ENCODE peak calls at places on chromosomes 4 and X, in five cellular contexts. E, R, P, Q and V are unnamed samples. For H3K4me1, the result is how much of the 10 kb centered on the place peaks cover.

GRCh38 chr4:187606581-187606980 is 389.0 kb upstream of the ZFP42 start:
- DNase-seq in R (peak), E (no peak), Q (peak), P (no peak), V (peak)

GRCh38 chr4:169132561-169133305 is 122.7 kb upstream of the CBR4 start:
- DNase-seq in P (no peak), R (no peak), Q (no peak), E (no peak), V (no peak)

GRCh38 chr4:157072002-157072401 is 3.9 kb upstream of the GLRB start:
- DNase-seq in E (no peak), R (no peak), P (no peak), Q (no peak), V (no peak)

GRCh38 chr4:81454498-81454897 is 17.2 kb downstream of the RASGEF1B start:
- DNase-seq in Q (no peak), E (no peak), R (no peak), P (no peak), V (no peak)

GRCh38 chr4:76787898-76788297 is 110.0 kb downstream of the SOWAHB start:
- DNase-seq in R (no peak), E (no peak), P (no peak), Q (no peak), V (no peak)

GRCh38 chr4:187929024-187929423 is 66.5 kb upstream of the ZFP42 start:
- DNase-seq in E (no peak), R (peak), Q (no peak), P (peak), V (peak)

GRCh38 chr4:183624548-183624947 is 34.4 kb downstream of the RWDD4 start:
- DNase-seq in Q (no peak), P (no peak), R (no peak), E (no peak), V (no peak)

GRCh38 chrX:16528620-16529019 is 121.3 kb upstream of the S100G start:
- DNase-seq in Q (no peak), R (no peak), P (no peak), E (no peak), V (no peak)

GRCh38 chrX:23742174-23742692 is 843 bp downstream of the ACOT9 start:
- DNase-seq in Q (no peak), R (no peak), P (peak), E (no peak), V (no peak)

GRCh38 chr4:180189639-180190038 is 2053.6 kb upstream of the TENM3 start:
- DNase-seq in R (no peak), E (peak), Q (no peak), P (no peak), V (no peak)

GRCh38 chr4:147310312-147310711 is 170.6 kb upstream of the EDNRA start:
- DNase-seq in Q (no peak), R (no peak), E (no peak), P (no peak), V (no peak)

GRCh38 chr4:71406459-71406963 is 67.7 kb downstream of the SLC4A4 start:
- DNase-seq in P (no peak), R (no peak), E (no peak), Q (peak), V (no peak)

GRCh38 chr4:71944956-71945355 is 86.8 kb upstream of the NPFFR2 start:
- DNase-seq in R (no peak), P (no peak), Q (no peak), E (no peak), V (no peak)

GRCh38 chr4:33709247-33709646 is 2535.1 kb downstream of the ARAP2 start:
- DNase-seq in R (no peak), E (no peak), P (no peak), Q (no peak), V (no peak)

GRCh38 chrX:27254663-27255062 is 208.5 kb downstream of the PPP4R3C start:
- DNase-seq in Q (no peak), P (no peak), E (no peak), R (no peak), V (no peak)

DNA sequence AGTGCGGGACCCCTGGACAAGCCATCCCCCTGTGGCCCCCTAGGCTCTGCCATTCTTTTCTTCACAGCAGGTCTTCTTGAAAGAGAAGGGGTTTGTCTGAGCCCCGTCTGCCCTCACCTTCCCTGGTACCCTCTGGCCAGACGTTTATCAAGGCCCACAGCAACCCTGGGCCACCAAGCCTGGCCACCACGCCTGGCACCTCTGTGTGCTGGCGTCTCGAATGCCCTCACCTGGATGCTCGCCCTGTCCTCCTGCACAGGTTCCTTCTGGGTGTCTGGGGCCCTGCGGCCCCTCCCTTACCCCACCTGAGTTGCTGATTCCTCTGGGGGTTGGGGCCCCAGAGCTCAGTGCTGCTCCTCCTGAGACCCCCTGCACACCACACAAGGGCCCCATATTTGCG is 25.1 kb downstream of the ADRA2C start:
- DNase-seq in E (no peak), Q (no peak), R (no peak), P (no peak), V (no peak)
- H3K4me3 ChIP-seq in E (no peak), Q (no peak), R (no peak), P (no peak), V (no peak)

GRCh38 chrX:54920610-54921426 is at the start of gene TRO:
- DNase-seq in E (no peak), R (no peak), P (no peak), Q (no peak), V (peak)
- H3K4me1 ChIP-seq in E (under half), R (under half), P (under half), Q (under half), V (under half)

GRCh38 chrX:134721766-134722532 is 63.7 kb upstream of the PLAC1 start:
- DNase-seq in P (no peak), E (no peak), R (no peak), Q (no peak), V (no peak)

GRCh38 chrX:134717698-134718328 is 59.5 kb upstream of the PLAC1 start:
- DNase-seq in P (no peak), Q (no peak), E (no peak), R (no peak), V (no peak)

GRCh38 chrX:134716620-134717012 is 58.3 kb upstream of the PLAC1 start:
- DNase-seq in P (no peak), Q (no peak), E (no peak), R (no peak), V (no peak)

GRCh38 chrX:134715930-134716619 is 57.8 kb upstream of the PLAC1 start:
- DNase-seq in Q (no peak), R (no peak), E (no peak), P (no peak), V (no peak)

GRCh38 chrX:134718329-134719317 is 60.4 kb upstream of the PLAC1 start:
- DNase-seq in E (peak), P (no peak), R (peak), Q (no peak), V (no peak)
- TF ChIP-seq ZNF274 in E (no peak), P (no peak), R (no peak), Q (no peak), V (no peak)

GRCh38 chr4:38764292-38764691 is 18.5 kb downstream of the TLR10 start:
- DNase-seq in E (no peak), Q (no peak), P (no peak), R (no peak), V (no peak)
- H3K4me3 ChIP-seq in E (no peak), Q (no peak), P (no peak), R (no peak), V (no peak)

GRCh38 chr4:123409301-123409700 is 12.7 kb downstream of the SPRY1 start:
- DNase-seq in P (no peak), E (no peak), Q (no peak), R (no peak), V (no peak)
- H3K4me1 ChIP-seq in P (under half), E (under half), Q (under half), R (under half), V (under half)

DNA sequence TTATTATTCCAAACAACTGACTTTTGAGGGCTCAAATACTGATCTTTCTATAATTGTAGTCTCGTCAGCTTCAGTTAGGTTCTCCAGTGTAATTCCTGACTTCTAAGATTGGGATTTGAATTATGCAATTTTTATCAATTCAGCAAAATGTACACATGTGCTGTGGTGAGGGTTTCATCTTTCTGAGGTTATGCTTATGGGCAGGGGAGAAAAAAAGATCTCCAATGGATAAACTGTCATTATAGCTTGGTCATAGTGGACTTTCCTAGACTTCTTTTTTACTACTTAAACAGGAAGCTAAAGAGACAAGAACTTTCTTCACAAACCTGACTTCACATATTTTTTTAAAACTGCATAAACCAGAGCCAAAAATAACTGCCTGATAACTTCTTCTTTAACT is 21.7 kb upstream of the SPP1 start:
- DNase-seq in E (no peak), P (no peak), R (no peak), Q (no peak), V (no peak)
- TF ChIP-seq ZNF274 in E (no peak), P (no peak), R (no peak), Q (no peak), V (no peak)